ENCODE peak calls at places on chromosomes 16 and 17, in nine cellular contexts. L is GM12864; T is fibroblast of gingiva; A is caudate nucleus; W is midbrain; J is fibroblast of lung; S is AG10803; M is NCI-H526 treated with DMSO at 0.1 percent for 48 hours; B is stimulated activated CD8-positive, alpha-beta memory T cell treated with anti-CD3 and anti-CD28 coated beads, Interleukin-15, amount 100 ng/mL, for 1 hour. I is an unnamed sample.

GRCh38 chr16:66801320-66802105 is at the start of gene TERB1:
- DNase-seq in S (no peak), L (no peak), A (no peak), M (no peak), B (no peak), W (no peak), J (no peak), T (no peak), I (no peak)

GRCh38 chr16:4327782-4328579 is 12.1 kb downstream of the GLIS2 start:
- DNase-seq in L (no peak), M (no peak), T (peak), W (peak), A (peak), S (peak), B (no peak), J (peak), I (peak)

GRCh38 chr17:53844476-53845107 is 21.9 kb downstream of the KIF2B start:
- DNase-seq in L (no peak), T (no peak), M (no peak), W (no peak), J (no peak), S (no peak), A (no peak), B (no peak), I (no peak)

GRCh38 chr16:89845417-89845816 is 17.1 kb downstream of the SPIRE2 start:
- DNase-seq in W (no peak), T (no peak), B (no peak), M (no peak), A (no peak), L (no peak), S (no peak), J (no peak), I (no peak)

GRCh38 chr17:50560931-50561750 is 626 bp downstream of the CACNA1G start:
- DNase-seq in T (no peak), B (no peak), J (no peak), S (no peak), W (no peak), M (no peak), L (no peak), A (no peak), I (no peak)

GRCh38 chr17:6679241-6679640 is 27.7 kb downstream of the C17orf100 start:
- DNase-seq in B (no peak), W (no peak), T (no peak), J (no peak), S (no peak), L (no peak), M (no peak), A (no peak), I (no peak)

GRCh38 chr17:34673516-34673915 is 94.1 kb downstream of the TMEM132E start:
- DNase-seq in J (no peak), T (no peak), W (no peak), L (no peak), M (no peak), A (no peak), B (no peak), S (no peak), I (no peak)

GRCh38 chr17:79927136-79927661 is 88.0 kb upstream of the CBX4 start:
- DNase-seq in M (no peak), B (no peak), S (no peak), A (no peak), T (no peak), W (no peak), L (no peak), J (no peak), I (no peak)

GRCh38 chr16:17346774-17347569 is 123.8 kb downstream of the XYLT1 start:
- DNase-seq in M (no peak), A (no peak), S (no peak), L (no peak), T (no peak), W (no peak), B (no peak), J (no peak), I (no peak)

GRCh38 chr17:9240659-9241370 is 219.5 kb downstream of the NTN1 start:
- DNase-seq in T (peak), W (peak), A (peak), M (peak), B (no peak), S (peak), J (peak), L (no peak), I (peak)

GRCh38 chr17:49440581-49440980 is 25.9 kb upstream of the PHB1 start:
- DNase-seq in J (no peak), B (no peak), T (no peak), W (no peak), A (no peak), S (no peak), M (no peak), L (no peak), I (no peak)

GRCh38 chr16:7268182-7268581 is 64.5 kb upstream of the RBFOX1 start:
- DNase-seq in L (no peak), B (no peak), M (peak), W (peak), S (no peak), A (peak), T (no peak), J (no peak), I (no peak)

GRCh38 chr16:84450176-84450865 is 54.1 kb downstream of the MEAK7 start:
- DNase-seq in T (no peak), B (no peak), M (no peak), S (no peak), J (no peak), L (no peak), W (no peak), A (no peak), I (no peak)

GRCh38 chr17:46044286-46044928 is 45.4 kb downstream of the STH start:
- DNase-seq in L (peak), S (peak), B (peak), W (peak), A (peak), J (peak), T (peak), M (peak), I (peak)

GRCh38 chr17:910503-911194 is 68.9 kb downstream of the NXN start:
- DNase-seq in B (no peak), S (peak), W (no peak), M (no peak), J (no peak), A (no peak), L (no peak), T (peak), I (no peak)

GRCh38 chr17:48246623-48247022 is 139.1 kb downstream of the SNX11 start:
- DNase-seq in M (no peak), L (no peak), J (no peak), S (peak), A (no peak), W (no peak), T (no peak), B (no peak), I (no peak)

GRCh38 chr16:89168381-89169189 is 3.0 kb upstream of the CDH15 start:
- DNase-seq in T (no peak), J (no peak), M (no peak), L (no peak), W (no peak), B (no peak), S (no peak), A (no peak), I (no peak)

GRCh38 chr17:73255671-73256181 is 6.0 kb downstream of the CPSF4L start:
- DNase-seq in A (peak), J (peak), T (no peak), W (peak), L (no peak), M (peak), S (peak), B (peak), I (peak)

GRCh38 chr17:38591759-38592241 is 14.0 kb downstream of the SRCIN1 start:
- DNase-seq in M (no peak), T (no peak), B (no peak), A (no peak), W (no peak), S (peak), L (no peak), J (no peak), I (peak)

GRCh38 chr17:78583091-78583490 is 5.9 kb upstream of the DNAH17 start:
- DNase-seq in B (no peak), W (no peak), S (no peak), L (no peak), A (no peak), J (no peak), T (no peak), M (no peak), I (no peak)

GRCh38 chr17:16989230-16989952 is 17.5 kb upstream of the TNFRSF13B start:
- DNase-seq in T (no peak), J (no peak), L (peak), W (no peak), A (no peak), B (no peak), S (no peak), M (no peak), I (no peak)

GRCh38 chr17:79515646-79516604 is 94.9 kb downstream of the RBFOX3 start:
- DNase-seq in J (no peak), T (no peak), A (no peak), S (peak), M (no peak), L (no peak), W (no peak), B (no peak), I (peak)

GRCh38 chr17:58527949-58528348 is 13.5 kb upstream of the MTMR4 start:
- DNase-seq in T (no peak), A (peak), L (no peak), S (no peak), B (no peak), J (no peak), W (peak), M (no peak), I (peak)

GRCh38 chr16:49776085-49776501 is 79.8 kb downstream of the ZNF423 start:
- DNase-seq in A (no peak), T (no peak), S (no peak), M (no peak), W (peak), J (no peak), B (no peak), L (no peak), I (no peak)

GRCh38 chr17:66426397-66427033 is 124.1 kb downstream of the PRKCA start:
- DNase-seq in B (peak), W (no peak), A (no peak), T (no peak), S (no peak), L (peak), M (no peak), J (peak), I (no peak)